ENCODE peak calls at places on chromosomes 3 and 15, in five cellular contexts. D, U, X, A and T are unnamed samples.

GRCh38 chr3:156818890-156819289 is 7.3 kb upstream of the LEKR1 start:
- DNase-seq in A (no peak), X (no peak), U (peak; percentile 59), D (no peak), T (peak; percentile 32)

GRCh38 chr3:120418866-120419490 is 31.8 kb downstream of the FSTL1 start:
- DNase-seq in D (no peak), A (peak; percentile 76), X (no peak), U (peak; percentile 36), T (peak; percentile 8)

GRCh38 chr3:37223084-37223975 is 48.9 kb upstream of the LRRFIP2 start:
- DNase-seq in U (no peak), A (peak; percentile 29), D (no peak), X (no peak), T (no peak)

GRCh38 chr15:65761210-65761926 is 30.7 kb downstream of the DENND4A start:
- DNase-seq in U (no peak), A (no peak), D (no peak), X (no peak), T (no peak)

GRCh38 chr3:73681198-73681597 is 56.5 kb upstream of the PDZRN3 start:
- DNase-seq in A (no peak), X (no peak), U (no peak), D (no peak), T (no peak)

GRCh38 chr15:77724649-77725048 is 91.9 kb upstream of the LINGO1 start:
- DNase-seq in D (no peak), U (no peak), A (no peak), X (no peak), T (no peak)

GRCh38 chr3:104868291-104868690 is 498.4 kb upstream of the ALCAM start:
- DNase-seq in X (no peak), A (no peak), U (no peak), D (no peak), T (no peak)

GRCh38 chr3:68817243-68817642 is 115.1 kb downstream of the TAFA4 start:
- DNase-seq in A (no peak), D (no peak), X (no peak), U (no peak), T (no peak)

GRCh38 chr15:63299981-63300575 is 22.7 kb downstream of the APH1B start:
- DNase-seq in U (no peak), X (no peak), D (no peak), A (no peak), T (no peak)

GRCh38 chr3:15952543-15953175 is 154.9 kb upstream of the ANKRD28 start:
- DNase-seq in U (no peak), A (peak; percentile 16), D (no peak), X (no peak), T (no peak)

GRCh38 chr15:92719024-92719423 is 63.4 kb upstream of the FAM174B start:
- DNase-seq in U (no peak), X (no peak), D (no peak), A (no peak), T (no peak)

GRCh38 chr3:134650431-134651346 is at the start of gene KY:
- DNase-seq in X (peak; percentile 80), U (no peak), D (no peak), A (no peak), T (no peak)

GRCh38 chr15:91853968-91854943 is 748 bp downstream of the SLCO3A1 start:
- DNase-seq in D (no peak), U (no peak), A (no peak), X (peak; percentile 63), T (no peak)

GRCh38 chr3:42700366-42701288 is 2.0 kb downstream of the HHATL start:
- DNase-seq in X (peak; percentile 38), U (no peak), D (no peak), A (no peak), T (no peak)

GRCh38 chr3:195033531-195034091 is 237.3 kb downstream of the XXYLT1 start:
- DNase-seq in D (no peak), A (peak; percentile 53), U (peak; percentile 12), X (no peak), T (no peak)

GRCh38 chr3:66593978-66594377 is 93.2 kb upstream of the LRIG1 start:
- DNase-seq in A (peak; percentile 74), D (no peak), U (peak; percentile 68), X (no peak), T (no peak)

GRCh38 chr3:122298239-122298638 is 26.8 kb upstream of the CSTA start:
- DNase-seq in X (no peak), U (no peak), D (peak; percentile 86), A (no peak), T (no peak)

GRCh38 chr15:99098426-99098825 is 6.5 kb upstream of the SYNM start:
- DNase-seq in U (no peak), D (no peak), A (no peak), X (no peak), T (no peak)

GRCh38 chr3:36786921-36787890 is 22.9 kb upstream of the DCLK3 start:
- DNase-seq in D (no peak), X (no peak), U (no peak), A (no peak), T (no peak)

GRCh38 chr15:42679285-42680141 is 57.4 kb downstream of the CDAN1 start:
- DNase-seq in U (no peak), X (no peak), D (no peak), A (no peak), T (no peak)

GRCh38 chr3:146142757-146143156 is 18.2 kb downstream of the PLOD2 start:
- DNase-seq in U (no peak), X (no peak), D (no peak), A (no peak), T (no peak)

GRCh38 chr3:58272891-58273290 is 33.2 kb upstream of the RPP14 start:
- DNase-seq in D (no peak), U (no peak), X (no peak), A (no peak), T (no peak)

GRCh38 chr3:124648551-124648950 is 81.7 kb upstream of the UMPS start:
- DNase-seq in A (no peak), U (no peak), X (no peak), D (no peak), T (no peak)

GRCh38 chr15:79494963-79495362 is 62.8 kb downstream of the MINAR1 start:
- DNase-seq in D (no peak), A (no peak), U (no peak), X (no peak), T (no peak)

DNA sequence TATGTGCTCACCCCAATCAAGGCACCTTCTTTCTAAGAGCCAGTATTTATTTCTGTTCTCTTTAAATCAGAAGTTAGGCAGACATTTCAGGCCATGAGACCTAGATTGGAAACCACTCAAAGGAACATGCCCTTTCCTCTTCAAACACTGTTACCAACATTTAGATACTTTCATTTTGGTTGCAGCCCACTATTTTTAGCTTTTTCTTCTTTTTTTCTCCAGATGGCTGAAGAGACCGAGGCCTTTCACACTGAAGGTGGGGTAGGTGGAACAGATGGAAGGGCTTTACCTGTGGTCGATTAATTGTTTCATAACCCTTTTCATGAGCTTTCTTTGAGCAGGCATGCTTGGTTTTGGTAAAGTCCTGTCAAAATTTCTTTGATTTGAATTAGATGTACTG is 10.9 kb upstream of the LZTFL1 start:
- DNase-seq in X (no peak), A (no peak), U (no peak), D (peak; percentile 9), T (no peak)
- H3K4me2 ChIP-seq in X (no peak overlapping the region), A (no peak overlapping the region), U (no peak overlapping the region), D (peak overlapping the region; percentile 1), T (no peak overlapping the region)

DNA sequence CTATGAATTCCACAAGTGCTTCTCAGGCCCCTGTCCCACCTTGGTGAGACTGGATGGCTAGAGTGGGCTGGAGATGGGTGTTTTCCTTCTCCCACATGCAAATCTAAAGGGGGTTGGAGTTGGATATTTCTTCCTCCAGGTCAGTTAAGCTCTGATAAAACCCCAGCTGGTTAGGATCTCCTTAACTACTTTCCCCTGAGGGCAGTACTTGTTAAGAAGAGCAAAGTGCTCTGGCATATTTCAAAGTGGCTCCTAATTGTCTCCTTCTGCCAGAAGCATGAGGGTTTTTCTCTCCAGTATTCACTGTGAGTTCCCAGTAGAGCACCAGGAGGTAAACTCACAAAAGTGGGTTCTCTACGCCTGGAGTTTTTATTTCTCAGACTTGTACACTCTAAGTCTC is 31.4 kb downstream of the COL6A6 start:
- DNase-seq in U (no peak), X (no peak), D (no peak), A (no peak), T (no peak)
- TF ChIP-seq SP1 in U (no peak), X (no peak), D (no peak), A (no peak), T (no peak)

DNA sequence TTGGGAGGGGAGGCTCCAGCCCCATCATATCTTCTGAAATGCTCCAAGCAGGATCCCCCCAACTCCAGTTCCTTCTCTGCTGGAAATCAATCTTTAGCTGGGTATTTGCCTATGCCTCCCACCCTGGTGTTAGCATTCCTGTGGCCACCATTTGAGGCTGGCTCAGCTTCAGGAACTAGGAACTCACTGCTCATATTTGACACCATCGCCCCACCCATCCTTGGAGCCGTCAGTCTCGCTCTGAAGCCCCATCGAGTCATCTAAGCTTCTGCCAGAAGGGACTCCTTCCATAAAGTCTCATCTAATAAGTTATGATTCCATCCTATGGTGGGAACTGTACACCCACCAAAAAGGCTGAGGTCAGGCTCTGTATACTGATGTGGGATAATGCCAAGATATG is 26.4 kb downstream of the PRKCD start:
- DNase-seq in X (no peak), A (no peak), U (no peak), D (no peak), T (no peak)
- H3K4me2 ChIP-seq in X (no peak overlapping the region), A (no peak overlapping the region), U (no peak overlapping the region), D (no peak overlapping the region), T (no peak overlapping the region)

DNA sequence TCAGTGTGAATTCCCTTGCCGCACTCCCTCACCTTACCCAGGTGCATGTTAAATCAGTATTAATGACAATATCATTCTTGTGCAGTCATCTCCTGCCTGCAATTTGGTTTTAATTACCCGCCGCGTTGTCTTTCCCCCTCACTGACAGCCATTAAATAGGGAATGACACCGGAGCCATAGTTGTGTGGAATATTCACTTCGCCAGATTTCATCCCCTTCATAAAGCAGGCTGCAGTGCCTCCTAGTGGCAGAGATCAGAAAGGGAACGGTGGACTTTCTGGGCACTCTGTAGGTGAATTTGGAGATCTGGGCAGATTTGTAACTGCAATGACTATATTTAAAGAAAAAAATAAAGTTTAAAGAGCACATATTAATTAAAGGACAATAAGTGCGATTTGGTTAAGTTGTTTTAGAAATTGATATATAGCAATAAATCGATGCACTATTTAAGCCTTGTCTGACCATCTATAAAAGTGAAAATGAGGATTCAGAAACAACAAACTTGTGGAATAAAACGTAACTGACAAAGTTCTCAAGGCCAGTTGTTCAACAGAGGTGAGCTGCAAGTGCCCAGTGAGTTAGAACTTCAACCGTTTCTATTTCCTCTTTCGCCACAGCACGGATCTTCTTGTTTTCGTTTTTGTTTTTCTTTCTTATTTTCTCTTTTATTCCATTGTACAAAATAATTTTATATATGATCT is 725.1 kb upstream of the ARRDC4 start:
- DNase-seq in X (peak; percentile 79), U (peak; percentile 15), A (peak; percentile 30), D (no peak), T (peak; percentile 57)
- TF ChIP-seq SP1 in X (no peak), U (no peak), A (no peak), D (no peak), T (no peak)